ENCODE peak calls at places on chromosomes 4 and X, in four cellular contexts. M, H, T and P are unnamed samples.

GRCh38 chrX:82370978-82371646 is 1137.0 kb upstream of the POU3F4 start:
- DNase-seq in M (no peak), H (no peak), T (no peak), P (no peak)

GRCh38 chr4:29756966-29757365 is 963.2 kb upstream of the PCDH7 start:
- DNase-seq in M (no peak), H (no peak), T (no peak), P (no peak)

GRCh38 chr4:3047464-3048286 is 26.7 kb downstream of the HTT-AS start:
- DNase-seq in H (peak), M (peak), T (peak), P (no peak)

GRCh38 chr4:151238477-151238876 is 38.5 kb upstream of the PRSS48 start:
- DNase-seq in M (no peak), H (peak), T (no peak), P (no peak)

GRCh38 chr4:123235431-123235830 is 161.2 kb upstream of the SPRY1 start:
- DNase-seq in T (no peak), H (peak), M (no peak), P (no peak)

GRCh38 chr4:137651128-137651527 is 118.8 kb upstream of the PCDH18 start:
- DNase-seq in M (no peak), T (no peak), H (peak), P (no peak)

GRCh38 chr4:136741468-136741867 is 790.8 kb downstream of the PCDH18 start:
- DNase-seq in H (no peak), T (no peak), M (no peak), P (no peak)

GRCh38 chr4:97367878-97368277 is 775.4 kb downstream of the STPG2 start:
- DNase-seq in T (no peak), H (peak), M (no peak), P (no peak)

GRCh38 chr4:123554819-123555499 is 158.4 kb downstream of the SPRY1 start:
- DNase-seq in H (no peak), M (no peak), T (no peak), P (no peak)

GRCh38 chrX:78708171-78708570 is 39.3 kb upstream of the LPAR4 start:
- DNase-seq in H (peak), M (no peak), T (no peak), P (no peak)

GRCh38 chr4:175807596-175807995 is 4.5 kb downstream of the GPM6A start:
- DNase-seq in H (no peak), T (no peak), M (no peak), P (no peak)

GRCh38 chrX:13687203-13687602 is 1.7 kb upstream of the RAB9A start:
- DNase-seq in M (no peak), H (no peak), T (no peak), P (no peak)

GRCh38 chr4:23567338-23567737 is 322.5 kb downstream of the PPARGC1A start:
- DNase-seq in M (no peak), H (no peak), T (no peak), P (no peak)

GRCh38 chr4:1612278-1613098 is 71.6 kb downstream of the FAM53A start:
- DNase-seq in H (no peak), T (no peak), M (no peak), P (no peak)

GRCh38 chrX:46326161-46326560 is 219.1 kb downstream of the ZNF674 start:
- DNase-seq in T (no peak), H (peak), M (no peak), P (no peak)

GRCh38 chr4:159016527-159017137 is 86.2 kb upstream of the RAPGEF2 start:
- DNase-seq in T (no peak), H (no peak), M (peak), P (no peak)

GRCh38 chr4:5993876-5994811 is 24.1 kb downstream of the C4orf50 start:
- DNase-seq in T (no peak), M (no peak), H (no peak), P (no peak)

GRCh38 chr4:22434895-22435294 is 81.0 kb downstream of the ADGRA3 start:
- DNase-seq in M (peak), T (no peak), H (peak), P (no peak)

GRCh38 chr4:31620476-31620875 is 900.3 kb downstream of the PCDH7 start:
- DNase-seq in T (no peak), M (no peak), H (no peak), P (no peak)

GRCh38 chr4:153676491-153676890 is 7.6 kb upstream of the TLR2 start:
- DNase-seq in T (no peak), M (no peak), H (peak), P (no peak)

GRCh38 chr4:78864405-78865024 is 74.7 kb downstream of the PAQR3 start:
- DNase-seq in M (no peak), H (peak), T (no peak), P (peak)

GRCh38 chr4:2941138-2942036 is 21.8 kb downstream of the NOP14 start:
- DNase-seq in M (peak), H (no peak), T (no peak), P (no peak)

GRCh38 chr4:103099691-103100392 is at the start of gene BDH2:
- DNase-seq in M (peak), T (no peak), H (peak), P (peak)